ENCODE peak calls at places on chromosome 22, in six cellular contexts. S, H, I, V, Z and Q are unnamed samples. For H3K9me3, the result is how much of the 10 kb centered on the place peaks cover.

GRCh38 chr22:25774575-25775026 is 32.6 kb downstream of the MYO18B start:
- DNase-seq in S (peak), H (peak), I (no peak), V (no peak), Z (peak), Q (no peak)

GRCh38 chr22:39430576-39431150 is 26.1 kb upstream of the MGAT3 start:
- DNase-seq in S (peak), H (no peak), I (no peak), V (no peak), Z (no peak), Q (no peak)

GRCh38 chr22:20315337-20316216 is 4.3 kb downstream of the DGCR6L start:
- DNase-seq in S (peak), H (no peak), I (no peak), V (no peak), Z (no peak), Q (peak)

GRCh38 chr22:39240841-39241631 is 3.7 kb downstream of the PDGFB start:
- DNase-seq in S (no peak), H (peak), I (no peak), V (peak), Z (peak), Q (peak)

GRCh38 chr22:20155330-20156041 is 4.6 kb upstream of the CCDC188 start:
- DNase-seq in S (no peak), H (peak), I (peak), V (peak), Z (no peak), Q (peak)

GRCh38 chr22:46465793-46466192 is 71.6 kb downstream of the CELSR1 start:
- DNase-seq in S (no peak), H (no peak), I (no peak), V (no peak), Z (no peak), Q (no peak)

GRCh38 chr22:38313384-38313955 is 3.8 kb downstream of the CSNK1E start:
- DNase-seq in S (no peak), H (peak), I (peak), V (peak), Z (peak), Q (peak)

GRCh38 chr22:38327396-38327795 is 10.2 kb upstream of the CSNK1E start:
- DNase-seq in S (no peak), H (no peak), I (no peak), V (no peak), Z (no peak), Q (no peak)

GRCh38 chr22:46480396-46480795 is 57.0 kb downstream of the CELSR1 start:
- DNase-seq in S (no peak), H (no peak), I (no peak), V (no peak), Z (no peak), Q (no peak)

GRCh38 chr22:30036656-30037055 is 43.6 kb upstream of the HORMAD2 start:
- DNase-seq in S (no peak), H (peak), I (peak), V (no peak), Z (peak), Q (no peak)

GRCh38 chr22:29290061-29290460 is 16.4 kb upstream of the GAS2L1 start:
- DNase-seq in S (no peak), H (no peak), I (no peak), V (no peak), Z (no peak), Q (no peak)

GRCh38 chr22:29842740-29843139 is 4.7 kb upstream of the ASCC2 start:
- DNase-seq in S (no peak), H (peak), I (peak), V (no peak), Z (peak), Q (no peak)

GRCh38 chr22:42933783-42934144 is 76.7 kb upstream of the ARFGAP3 start:
- DNase-seq in S (no peak), H (peak), I (peak), V (no peak), Z (peak), Q (no peak)

GRCh38 chr22:47050601-47051051 is 288.2 kb downstream of the TBC1D22A start:
- DNase-seq in S (no peak), H (no peak), I (no peak), V (no peak), Z (no peak), Q (no peak)

GRCh38 chr22:31867386-31868153 is 76.8 kb upstream of the YWHAH start:
- DNase-seq in S (no peak), H (no peak), I (no peak), V (no peak), Z (peak), Q (no peak)

GRCh38 chr22:41447435-41448188 is 1.0 kb upstream of the TOB2 start:
- DNase-seq in S (peak), H (peak), I (peak), V (peak), Z (peak), Q (peak)

GRCh38 chr22:46766611-46767010 is 4.2 kb downstream of the TBC1D22A start:
- DNase-seq in S (no peak), H (no peak), I (no peak), V (no peak), Z (no peak), Q (no peak)

GRCh38 chr22:41237707-41238569 is 2.8 kb downstream of the CHADL start:
- DNase-seq in S (peak), H (peak), I (peak), V (peak), Z (peak), Q (peak)

GRCh38 chr22:27004434-27004833 is 347.0 kb downstream of the MIAT start:
- DNase-seq in S (peak), H (no peak), I (no peak), V (no peak), Z (no peak), Q (no peak)

GRCh38 chr22:27412866-27413445 is 388.6 kb downstream of the MN1 start:
- DNase-seq in S (no peak), H (peak), I (peak), V (no peak), Z (no peak), Q (no peak)

GRCh38 chr22:38208549-38209097 is 6.8 kb downstream of the MAFF start:
- DNase-seq in S (no peak), H (no peak), I (no peak), V (no peak), Z (no peak), Q (no peak)

GRCh38 chr22:19902245-19902699 is 39.3 kb upstream of the COMT start:
- DNase-seq in S (peak), H (no peak), I (no peak), V (no peak), Z (no peak), Q (no peak)

GRCh38 chr22:29225422-29226090 is 19.9 kb downstream of the EMID1 start:
- DNase-seq in S (no peak), H (peak), I (peak), V (no peak), Z (no peak), Q (peak)

GRCh38 chr22:42316988-42317387 is 46.5 kb upstream of the TCF20 start:
- DNase-seq in S (no peak), H (peak), I (peak), V (no peak), Z (no peak), Q (peak)

GRCh38 chr22:33909075-33909458 is 11.2 kb downstream of the LARGE1 start:
- DNase-seq in S (no peak), H (peak), I (peak), V (no peak), Z (no peak), Q (no peak)

GRCh38 chr22:28442951-28443876 is 236.4 kb downstream of the TTC28 start:
- DNase-seq in S (peak), H (peak), I (peak), V (no peak), Z (no peak), Q (peak)

GRCh38 chr22:44133161-44133560 is 47.6 kb upstream of the PARVG start:
- DNase-seq in S (no peak), H (peak), I (peak), V (no peak), Z (no peak), Q (no peak)

GRCh38 chr22:40257979-40258378 is 80.3 kb downstream of the TNRC6B start:
- DNase-seq in S (no peak), H (peak), I (peak), V (no peak), Z (no peak), Q (no peak)

GRCh38 chr22:27576413-27576812 is 225.1 kb downstream of the MN1 start:
- DNase-seq in S (no peak), H (no peak), I (no peak), V (no peak), Z (peak), Q (no peak)

GRCh38 chr22:43534916-43535315 is 123.1 kb downstream of the MPPED1 start:
- DNase-seq in S (no peak), H (no peak), I (no peak), V (no peak), Z (no peak), Q (no peak)

GRCh38 chr22:19882446-19883381 is 28.0 kb upstream of the GNB1L start:
- DNase-seq in S (peak), H (no peak), I (no peak), V (no peak), Z (no peak), Q (peak)

GRCh38 chr22:39719559-39720450 is 149.3 kb downstream of the CACNA1I start:
- DNase-seq in S (no peak), H (no peak), I (no peak), V (no peak), Z (no peak), Q (no peak)

GRCh38 chr22:18976197-18976751 is 40.2 kb upstream of the PRODH start:
- DNase-seq in S (no peak), H (no peak), I (no peak), V (no peak), Z (no peak), Q (no peak)

GRCh38 chr22:30265851-30266444 is 703 bp downstream of the OSM start:
- DNase-seq in S (no peak), H (peak), I (no peak), V (no peak), Z (no peak), Q (peak)

GRCh38 chr22:43186272-43187170 is at the start of gene TTLL12:
- DNase-seq in S (peak), H (peak), I (peak), V (peak), Z (peak), Q (no peak)

GRCh38 chr22:39574779-39575551 is 4.4 kb downstream of the CACNA1I start:
- DNase-seq in S (no peak), H (peak), I (peak), V (no peak), Z (peak), Q (no peak)

DNA sequence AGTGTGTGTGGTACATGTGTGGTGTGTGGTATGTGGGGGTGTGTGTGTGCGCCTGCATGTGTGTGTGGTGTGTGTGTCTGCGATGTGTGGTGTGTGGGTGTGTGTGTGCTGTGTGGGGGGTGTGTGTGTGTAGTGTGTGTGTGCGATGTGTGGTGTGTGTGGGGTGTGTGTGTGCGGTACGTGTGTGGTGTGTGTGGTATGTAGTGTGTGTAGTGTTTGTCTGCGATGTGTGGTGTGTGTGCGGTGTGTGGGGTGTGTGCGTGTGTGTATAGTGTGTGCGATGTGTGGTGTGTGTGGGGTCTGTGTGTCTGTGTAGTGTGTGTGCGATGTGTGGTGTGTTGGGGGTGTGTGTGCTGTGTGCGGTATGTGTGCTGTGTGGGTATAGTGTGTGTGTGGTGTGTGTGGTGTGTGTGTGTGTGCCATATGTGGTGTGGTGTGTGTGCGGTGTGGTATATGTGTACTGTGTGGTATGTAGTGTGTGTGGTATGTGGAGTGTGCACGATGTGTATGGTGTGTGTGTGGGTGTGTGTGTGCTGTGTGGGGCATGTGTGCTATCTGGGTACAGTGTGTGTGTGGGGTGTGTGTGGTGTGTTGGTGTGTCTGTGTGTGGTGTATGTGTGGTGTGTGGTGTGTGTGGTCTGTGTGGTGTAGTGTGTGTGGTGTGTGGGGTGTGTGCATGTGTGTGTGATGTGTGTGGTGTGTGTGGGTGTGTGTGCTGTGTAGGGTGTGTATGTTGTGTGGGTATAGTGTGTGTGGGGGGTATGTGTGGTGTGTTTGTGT is 5.7 kb upstream of the PPP6R2 start:
- DNase-seq in S (no peak), H (no peak), I (no peak), V (no peak), Z (no peak), Q (no peak)
- H3K9ac ChIP-seq in S (no peak), H (no peak), I (no peak), V (no peak), Z (no peak), Q (no peak)

GRCh38 chr22:49306632-49306975 is 521.1 kb downstream of the BRD1 start:
- DNase-seq in S (peak), H (no peak), I (no peak), V (no peak), Z (no peak), Q (peak)

GRCh38 chr22:49307071-49307830 is 520.4 kb downstream of the BRD1 start:
- DNase-seq in S (peak), H (no peak), I (no peak), V (no peak), Z (no peak), Q (peak)

GRCh38 chr22:49307870-49308269 is 519.8 kb downstream of the BRD1 start:
- DNase-seq in S (peak), H (no peak), I (no peak), V (no peak), Z (no peak), Q (peak)

GRCh38 chr22:49305215-49305965 is 522.3 kb downstream of the BRD1 start:
- DNase-seq in S (peak), H (peak), I (no peak), V (peak), Z (peak), Q (peak)

DNA sequence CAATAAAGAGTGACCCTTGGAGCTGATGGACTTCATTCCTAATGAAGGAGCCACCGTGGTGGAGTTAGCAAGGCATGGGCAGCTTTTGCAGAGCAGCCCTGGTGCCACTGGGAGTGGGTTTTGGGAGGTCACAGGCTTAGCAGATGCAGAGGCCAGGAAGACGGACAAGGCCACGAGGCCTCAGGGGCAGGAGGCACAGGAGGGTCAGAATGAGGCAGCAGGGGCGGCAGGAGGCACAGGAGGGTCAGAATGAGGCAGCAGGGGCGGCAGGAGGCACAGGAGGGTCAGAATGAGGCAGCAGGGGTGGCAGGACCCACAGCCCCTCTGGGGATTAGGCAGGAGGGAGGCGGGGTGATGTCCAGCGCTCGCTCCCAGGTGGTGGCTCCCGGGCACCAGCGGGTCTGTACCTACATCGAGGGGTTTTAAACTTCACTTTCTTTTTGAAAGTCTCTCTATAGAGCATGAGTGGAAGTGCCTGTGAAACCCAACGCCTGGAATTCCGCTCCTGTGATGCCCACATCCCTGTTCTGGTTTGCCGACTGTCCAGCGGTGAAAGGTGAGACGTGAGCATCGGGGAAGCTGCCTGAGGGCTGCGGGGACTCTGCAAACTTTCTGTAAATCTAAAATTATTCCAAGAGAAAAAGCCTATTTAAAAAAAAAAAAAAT is 521.6 kb downstream of the BRD1 start:
- DNase-seq in S (peak), H (no peak), I (no peak), V (no peak), Z (no peak), Q (peak)
- H3K9me3 ChIP-seq in S (under half), H (under half), I (under half), V (under half), Z (under half), Q (under half)

DNA sequence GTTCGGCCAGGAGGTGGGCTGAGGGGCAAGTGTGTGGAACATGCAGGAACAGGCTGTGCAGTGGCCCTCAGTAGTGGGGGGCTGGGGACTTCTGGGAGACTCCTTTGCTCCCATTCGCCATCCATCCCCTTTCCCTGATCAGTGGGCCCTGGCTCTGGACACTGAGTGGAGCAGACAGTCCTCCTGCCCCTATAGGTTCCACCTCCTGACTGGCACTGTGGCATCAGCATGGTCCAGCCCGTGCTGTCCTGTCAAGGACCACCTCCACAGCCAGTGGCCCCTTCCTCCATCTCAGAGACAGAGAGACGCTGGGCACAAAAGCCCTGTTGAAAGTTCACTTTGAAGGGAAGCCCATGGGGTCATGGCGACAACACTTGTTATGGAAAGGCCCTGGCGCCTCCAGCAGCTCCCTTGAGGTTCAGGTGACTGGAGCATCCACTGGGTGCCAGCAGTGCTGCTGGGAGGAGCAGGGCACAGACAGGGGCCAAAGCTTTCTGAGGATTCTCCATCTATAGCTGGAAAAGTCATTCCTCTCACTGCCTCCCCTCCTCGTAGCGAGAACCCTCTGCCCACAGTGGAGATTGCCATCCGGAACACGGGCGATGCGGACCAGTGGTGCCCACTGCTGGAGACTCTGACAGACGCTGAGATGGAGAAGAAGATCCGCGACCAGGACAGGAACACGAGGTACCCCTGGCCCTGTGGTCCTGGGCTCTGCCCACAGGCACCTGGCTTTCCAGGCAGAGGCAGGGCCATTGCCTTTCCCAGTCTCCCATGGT is 5.6 kb downstream of the DERL3 start:
- DNase-seq in S (no peak), H (no peak), I (no peak), V (no peak), Z (no peak), Q (no peak)
- H3K9ac ChIP-seq in S (no peak), H (no peak), I (no peak), V (no peak), Z (no peak), Q (no peak)

DNA sequence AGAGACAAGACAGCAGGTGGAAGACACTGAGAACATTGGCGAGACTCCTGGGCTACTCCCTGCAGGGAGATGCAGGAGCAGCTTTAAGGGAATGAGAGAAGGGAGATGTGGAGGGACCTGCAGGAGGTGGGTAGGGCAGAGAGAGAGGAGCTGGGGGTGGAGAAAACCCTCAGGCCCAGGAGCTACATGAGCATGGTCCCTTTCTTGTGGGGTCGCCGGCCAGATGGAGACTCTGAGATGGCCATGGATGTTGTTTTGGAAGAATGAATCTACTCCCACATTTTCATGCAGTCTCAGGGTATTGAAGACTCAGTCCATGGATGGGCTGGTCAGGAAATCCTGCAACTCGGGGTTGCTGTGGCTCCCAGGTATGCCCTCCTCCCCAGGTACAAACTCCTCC is 1381.9 kb downstream of the TBC1D22A start:
- DNase-seq in S (no peak), H (no peak), I (no peak), V (no peak), Z (no peak), Q (no peak)
- H3K9me3 ChIP-seq in S (under half), H (under half), I (under half), V (under half), Z (under half), Q (under half)

DNA sequence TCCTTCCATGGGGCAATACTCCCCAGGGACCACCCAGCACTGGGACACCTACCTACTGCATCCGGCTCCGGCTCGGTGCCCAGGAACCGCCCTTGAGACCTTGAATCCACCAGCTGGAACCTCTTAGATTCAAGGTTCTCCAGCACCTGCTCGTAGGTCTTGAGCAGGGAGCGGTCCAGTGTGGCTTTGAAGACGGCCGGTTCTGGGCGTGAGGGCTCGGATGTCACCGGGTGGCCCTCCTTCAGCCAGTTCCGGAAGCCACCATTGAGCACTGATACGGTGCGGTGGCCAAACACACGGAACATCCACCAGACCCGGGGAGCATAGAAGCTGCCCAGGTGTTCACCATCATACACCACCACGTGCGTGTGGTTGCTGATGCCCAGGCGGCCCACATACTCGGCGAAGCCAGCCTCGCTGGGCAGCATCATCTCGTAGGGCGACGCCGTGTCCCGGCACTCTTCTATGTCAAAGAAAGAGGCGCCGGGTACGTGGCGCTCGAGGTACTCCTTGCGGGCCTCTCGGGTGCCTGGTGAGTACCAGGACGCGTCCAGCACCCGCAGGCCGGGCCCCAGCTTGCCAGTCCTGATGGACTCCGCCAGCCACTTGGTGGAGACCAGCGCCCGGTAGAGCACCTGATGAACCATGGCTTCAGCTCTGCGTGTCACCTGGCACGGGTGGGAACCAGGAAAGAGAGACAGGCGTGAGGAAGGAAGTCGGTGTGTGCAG is 997 bp downstream of the TST start:
- DNase-seq in S (no peak), H (no peak), I (no peak), V (no peak), Z (no peak), Q (no peak)
- H3K9ac ChIP-seq in S (peak), H (peak), I (peak), V (no peak), Z (peak), Q (peak)